ENCODE peak calls at places on chromosomes 1 and 21, in five cellular contexts. O is fibroblast of the aortic adventitia, T is neural progenitor cell, Y is Panc1, H is kidney. U is an unnamed sample.

GRCh38 chr21:39788383-39788782 is 43.4 kb downstream of the IGSF5 start:
- DNase-seq in O (no peak), T (peak; percentile 91), Y (peak; percentile 22), H (peak; percentile 95), U (peak; percentile 21)

GRCh38 chr1:53547321-53547720 is 88.1 kb downstream of the DMRTB1 start:
- DNase-seq in O (no peak), T (no peak), Y (no peak), H (no peak), U (no peak)

GRCh38 chr1:151061012-151061401 is 810 bp downstream of the MLLT11 start:
- DNase-seq in O (peak; percentile 17), T (peak; percentile 38), Y (no peak), H (no peak), U (no peak)

GRCh38 chr1:43439121-43439581 is 14.6 kb downstream of the HYI start:
- DNase-seq in O (no peak), T (no peak), Y (no peak), H (peak; percentile 67), U (no peak)

GRCh38 chr1:240001177-240001740 is 90.4 kb upstream of the FMN2 start:
- DNase-seq in O (no peak), T (no peak), Y (no peak), H (no peak), U (no peak)

GRCh38 chr1:173489149-173489600 is 12.0 kb downstream of the PRDX6 start:
- DNase-seq in O (peak; percentile 8), T (peak; percentile 45), Y (no peak), H (no peak), U (peak; percentile 36)

GRCh38 chr1:38083541-38083940 is 36.9 kb upstream of the POU3F1 start:
- DNase-seq in O (no peak), T (peak; percentile 68), Y (no peak), H (no peak), U (no peak)

GRCh38 chr1:246091477-246091876 is 415.6 kb downstream of the SMYD3 start:
- DNase-seq in O (no peak), T (no peak), Y (no peak), H (no peak), U (no peak)

GRCh38 chr1:115674011-115674410 is 32.2 kb downstream of the VANGL1 start:
- DNase-seq in O (no peak), T (peak; percentile 63), Y (no peak), H (no peak), U (no peak)

GRCh38 chr1:246608616-246609376 is 42.5 kb downstream of the CNST start:
- DNase-seq in O (peak; percentile 83), T (peak; percentile 35), Y (peak; percentile 96), H (peak; percentile 89), U (peak; percentile 96)

GRCh38 chr21:23960769-23961168 is 1646.5 kb downstream of the MRPL39 start:
- DNase-seq in O (no peak), T (no peak), Y (no peak), H (no peak), U (no peak)

GRCh38 chr1:186175588-186175987 is 199.5 kb downstream of the TPR start:
- DNase-seq in O (peak; percentile 45), T (peak; percentile 41), Y (no peak), H (no peak), U (peak; percentile 51)

GRCh38 chr1:85361106-85361505 is 84.7 kb upstream of the BCL10 start:
- DNase-seq in O (peak; percentile 91), T (no peak), Y (no peak), H (no peak), U (peak; percentile 65)

GRCh38 chr21:34889287-34889536 is 159.9 kb downstream of the RUNX1 start:
- DNase-seq in O (peak; percentile 78), T (no peak), Y (no peak), H (peak; percentile 87), U (peak; percentile 81)

GRCh38 chr1:232950919-232951579 is 638 bp downstream of the NTPCR start:
- DNase-seq in O (peak; percentile 24), T (peak; percentile 44), Y (no peak), H (no peak), U (no peak)

GRCh38 chr1:101174722-101175121 is 62.1 kb upstream of the S1PR1 start:
- DNase-seq in O (peak; percentile 59), T (no peak), Y (peak; percentile 2), H (no peak), U (peak; percentile 96)

GRCh38 chr1:151958959-151959358 is 34.7 kb downstream of the S100A10 start:
- DNase-seq in O (no peak), T (no peak), Y (no peak), H (no peak), U (no peak)

GRCh38 chr1:52738148-52738547 is 11.9 kb downstream of the ZYG11B start:
- DNase-seq in O (no peak), T (no peak), Y (no peak), H (no peak), U (no peak)

GRCh38 chr1:174217787-174218574 is 58.7 kb downstream of the RABGAP1L start:
- DNase-seq in O (peak; percentile 68), T (peak; percentile 46), Y (peak; percentile 17), H (no peak), U (peak; percentile 59)

GRCh38 chr1:201990427-201990826 is 8.0 kb downstream of the RNPEP start:
- DNase-seq in O (peak; percentile 13), T (no peak), Y (no peak), H (no peak), U (peak; percentile 43)

GRCh38 chr1:178628637-178629548 is 96.2 kb upstream of the RALGPS2 start:
- DNase-seq in O (peak; percentile 90), T (peak; percentile 84), Y (no peak), H (no peak), U (peak; percentile 78)

GRCh38 chr1:34590211-34590623 is 164.6 kb upstream of the GJB5 start:
- DNase-seq in O (no peak), T (peak; percentile 33), Y (no peak), H (peak; percentile 74), U (no peak)

GRCh38 chr1:34591751-34592629 is 162.9 kb upstream of the GJB5 start:
- DNase-seq in O (peak; percentile 11), T (no peak), Y (peak; percentile 12), H (no peak), U (no peak)
- TF ChIP-seq CTCF in O (peak; percentile 37), T (no peak), Y (peak; percentile 61), H (no peak), U (no peak)

DNA sequence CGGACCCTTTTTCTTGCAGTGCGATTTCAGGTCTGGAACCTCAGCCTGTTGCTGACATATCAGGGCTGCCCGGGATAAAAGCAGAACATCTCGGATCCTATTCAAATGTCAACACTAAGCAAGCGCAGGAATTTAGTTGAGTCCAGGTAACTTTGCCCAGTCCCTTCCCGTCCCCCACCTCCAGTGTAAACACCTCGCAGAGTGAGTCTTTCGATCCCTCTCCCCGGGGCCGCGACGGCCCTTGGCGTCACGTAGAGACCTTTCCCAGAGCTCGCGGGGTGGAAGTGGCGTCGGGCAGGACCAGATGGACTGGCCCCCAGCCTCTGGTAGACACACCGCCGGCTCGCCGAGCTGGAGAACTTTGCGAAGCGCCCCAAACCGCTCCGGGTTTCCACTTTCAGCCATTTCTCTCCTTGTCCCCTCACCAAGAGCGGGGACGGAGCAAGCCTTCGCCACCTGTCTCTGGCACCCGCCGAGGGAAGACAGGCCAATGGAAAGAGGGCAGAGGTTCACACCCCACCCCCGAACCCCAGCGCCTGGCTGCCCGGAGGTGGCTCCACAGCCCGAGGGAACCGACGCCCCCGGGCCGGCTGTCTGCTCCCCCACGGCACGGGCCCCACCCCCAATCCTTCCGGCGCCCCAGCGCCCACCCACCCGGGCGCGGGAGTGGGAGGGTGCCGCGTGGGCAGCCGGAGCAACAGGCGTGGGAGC is 570 bp downstream of the KCND3 start:
- DNase-seq in O (no peak), T (peak; percentile 56), Y (no peak), H (peak; percentile 74), U (no peak)
- H3K4me3 ChIP-seq in O (peak overlapping the region; percentile 45), T (peak overlapping the region; percentile 65), Y (peak overlapping the region; percentile 14), H (no peak overlapping the region), U (no peak overlapping the region)

GRCh38 chr1:912740-913301 is 10.9 kb upstream of the SAMD11 start:
- DNase-seq in O (no peak), T (peak; percentile 55), Y (no peak), H (peak; percentile 64), U (peak; percentile 35)
- TF ChIP-seq CTCF in O (peak; percentile 46), T (peak; percentile 37), Y (no peak), H (peak; percentile 28), U (peak; percentile 47)

DNA sequence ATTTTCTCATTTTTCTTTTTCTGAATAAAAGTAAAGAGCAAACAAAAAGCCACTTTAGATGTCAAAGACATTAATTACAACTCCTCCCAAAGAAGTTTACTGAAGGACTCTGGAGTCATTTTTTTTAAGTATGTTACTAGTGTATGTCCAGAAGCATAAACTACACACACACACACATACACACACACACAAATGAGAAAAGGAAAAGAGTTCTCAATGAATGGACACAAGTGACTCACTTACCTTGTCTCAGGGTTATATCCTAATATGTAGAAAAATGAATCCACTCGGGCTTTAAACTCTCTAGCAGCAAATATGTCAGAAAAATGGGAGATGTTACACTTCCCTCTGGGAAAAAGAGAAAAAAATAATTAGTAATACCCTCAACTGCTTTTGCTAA is 223.1 kb downstream of the SLC45A1 start:
- DNase-seq in O (no peak), T (no peak), Y (no peak), H (no peak), U (peak; percentile 66)
- H3K4me3 ChIP-seq in O (no peak overlapping the region), T (no peak overlapping the region), Y (no peak overlapping the region), H (no peak overlapping the region), U (no peak overlapping the region)